ENCODE peak calls at places on chromosomes 3 and 15, in six cellular contexts. Y, I, C, J, F and R are unnamed samples.

GRCh38 chr3:31170932-31171670 is 276.6 kb upstream of the GADL1 start:
- DNase-seq in Y (peak), I (peak), C (peak), J (peak), F (peak), R (no peak)

GRCh38 chr3:161913786-161914389 is 417.3 kb downstream of the OTOL1 start:
- DNase-seq in Y (peak), I (peak), C (peak), J (peak), F (peak), R (peak)

GRCh38 chr15:31271706-31272557 is 54.7 kb upstream of the KLF13 start:
- DNase-seq in Y (no peak), I (no peak), C (no peak), J (no peak), F (no peak), R (no peak)

GRCh38 chr15:62734706-62735105 is 307.8 kb upstream of the TPM1 start:
- DNase-seq in Y (no peak), I (no peak), C (peak), J (no peak), F (no peak), R (no peak)

GRCh38 chr3:123389338-123389910 is 59.5 kb downstream of the ADCY5 start:
- DNase-seq in Y (no peak), I (no peak), C (no peak), J (no peak), F (no peak), R (no peak)

GRCh38 chr3:12750658-12751071 is 8.4 kb downstream of the TMEM40 start:
- DNase-seq in Y (peak), I (peak), C (peak), J (peak), F (peak), R (no peak)

GRCh38 chr3:123520656-123521055 is 64.2 kb downstream of the HACD2 start:
- DNase-seq in Y (no peak), I (no peak), C (no peak), J (no peak), F (no peak), R (no peak)

GRCh38 chr3:128787256-128788253 is 61.6 kb downstream of the RAB7A start:
- DNase-seq in Y (peak), I (peak), C (peak), J (peak), F (no peak), R (peak)

GRCh38 chr3:101038393-101038792 is 45.2 kb upstream of the ABI3BP start:
- DNase-seq in Y (peak), I (peak), C (no peak), J (peak), F (peak), R (no peak)

GRCh38 chr3:10251006-10251405 is 2.7 kb downstream of the TATDN2 start:
- DNase-seq in Y (no peak), I (no peak), C (no peak), J (no peak), F (no peak), R (no peak)

GRCh38 chr15:70763950-70764730 is 782 bp upstream of the UACA start:
- DNase-seq in Y (no peak), I (no peak), C (peak), J (no peak), F (no peak), R (no peak)

GRCh38 chr15:77507911-77508310 is 87.2 kb downstream of the HMG20A start:
- DNase-seq in Y (no peak), I (no peak), C (peak), J (peak), F (peak), R (no peak)

GRCh38 chr3:164879201-164879600 is 199.1 kb downstream of the SI start:
- DNase-seq in Y (no peak), I (no peak), C (no peak), J (no peak), F (no peak), R (no peak)

DNA sequence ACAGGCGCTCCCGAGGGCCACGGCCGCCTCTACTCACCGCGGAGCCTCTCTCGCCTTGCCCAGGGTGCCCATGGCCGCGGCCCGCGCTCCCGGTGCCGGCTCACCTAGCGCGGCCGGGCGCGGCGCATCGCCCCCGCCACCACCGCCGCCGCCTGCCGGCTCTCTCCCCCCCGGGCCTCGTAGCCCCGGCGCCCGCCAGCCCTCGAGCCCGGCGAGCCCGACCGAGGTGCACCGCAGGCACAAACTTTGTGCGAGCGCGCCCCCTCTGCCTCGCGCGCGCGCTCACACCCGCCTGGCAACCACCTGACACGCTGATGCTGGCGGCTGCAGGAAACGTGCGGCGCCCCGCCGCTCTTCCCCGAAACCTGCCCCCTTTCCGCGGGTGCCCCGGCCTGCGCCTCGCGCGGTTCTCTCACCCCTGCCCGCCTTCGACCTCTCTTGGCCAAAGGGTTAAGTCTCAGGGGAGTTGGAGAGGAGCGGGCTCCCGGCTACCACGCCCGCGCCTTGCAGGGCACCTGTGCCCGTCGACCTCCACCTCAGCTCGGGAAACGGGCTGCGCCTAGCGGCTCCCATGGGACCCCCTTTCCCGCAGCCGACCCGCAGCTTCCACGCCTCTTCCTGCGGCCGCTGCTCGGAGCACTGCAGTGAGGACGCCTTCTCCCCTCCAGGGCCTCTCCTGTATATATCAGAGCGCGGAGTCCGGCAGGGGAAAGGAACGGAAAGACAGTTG is at the start of gene RASGRP1:
- DNase-seq in Y (peak), I (peak), C (peak), J (peak), F (peak), R (peak)
- TF ChIP-seq CTCF in Y (no peak), I (peak), C (peak), J (peak), F (no peak), R (no peak)

DNA sequence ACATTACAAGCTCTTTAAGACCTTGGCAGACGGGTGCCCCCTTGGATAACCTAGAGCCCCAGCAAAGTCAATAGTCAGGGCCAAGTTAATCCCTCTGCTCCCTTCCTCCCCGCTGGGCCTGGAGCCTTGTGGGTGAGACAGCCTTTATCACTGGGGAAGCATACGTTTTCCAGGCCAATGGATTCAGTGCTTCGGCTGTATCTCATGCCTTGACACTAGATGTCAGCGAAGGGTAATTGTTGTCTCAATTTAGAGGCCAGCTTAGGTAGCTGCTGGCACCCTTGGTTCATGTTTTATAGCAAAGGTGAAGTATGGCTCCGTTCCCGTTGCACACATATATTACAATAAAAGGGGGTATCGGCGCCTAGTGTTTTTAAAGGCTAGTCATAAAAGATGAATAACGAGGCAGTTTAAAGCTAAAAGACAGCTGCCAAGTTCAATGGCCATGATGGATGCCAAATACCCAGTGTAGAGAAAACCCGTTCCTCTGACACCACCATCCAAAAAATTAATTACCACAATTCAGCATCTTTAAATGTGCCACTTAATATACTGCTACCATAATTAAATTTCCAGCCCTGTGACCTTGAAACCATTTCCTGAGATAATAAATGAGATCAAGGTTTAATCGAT is 52.3 kb upstream of the BNIP2 start:
- DNase-seq in Y (no peak), I (peak), C (peak), J (peak), F (peak), R (peak)
- TF ChIP-seq CTCF in Y (peak), I (peak), C (peak), J (peak), F (peak), R (peak)

DNA sequence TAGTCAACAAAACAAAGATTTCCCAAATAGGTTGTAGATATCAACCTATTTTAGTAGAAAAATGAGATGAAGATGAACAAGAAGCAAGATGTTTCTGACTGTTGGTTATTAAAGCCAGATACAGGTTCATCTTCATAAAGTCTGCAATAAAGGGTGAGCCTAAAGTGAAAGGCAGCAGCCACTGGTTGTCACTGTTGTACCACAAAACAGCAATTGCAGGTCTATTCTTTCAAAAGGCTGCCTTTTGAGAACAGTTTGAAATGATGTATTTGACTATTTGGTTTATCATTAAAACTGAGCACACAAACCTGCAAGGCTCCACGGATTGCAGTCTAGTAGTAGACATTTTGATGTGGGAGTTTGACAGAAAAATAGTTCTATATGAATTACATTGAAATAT is 543.4 kb downstream of the GBE1 start:
- DNase-seq in Y (peak), I (peak), C (peak), J (peak), F (peak), R (no peak)
- TF ChIP-seq CTCF in Y (peak), I (no peak), C (peak), J (peak), F (peak), R (no peak)

GRCh38 chr3:107794664-107795443 is 272.1 kb downstream of the BBX start:
- DNase-seq in Y (peak), I (peak), C (no peak), J (no peak), F (peak), R (peak)
- TF ChIP-seq CTCF in Y (peak), I (peak), C (no peak), J (no peak), F (peak), R (no peak)

DNA sequence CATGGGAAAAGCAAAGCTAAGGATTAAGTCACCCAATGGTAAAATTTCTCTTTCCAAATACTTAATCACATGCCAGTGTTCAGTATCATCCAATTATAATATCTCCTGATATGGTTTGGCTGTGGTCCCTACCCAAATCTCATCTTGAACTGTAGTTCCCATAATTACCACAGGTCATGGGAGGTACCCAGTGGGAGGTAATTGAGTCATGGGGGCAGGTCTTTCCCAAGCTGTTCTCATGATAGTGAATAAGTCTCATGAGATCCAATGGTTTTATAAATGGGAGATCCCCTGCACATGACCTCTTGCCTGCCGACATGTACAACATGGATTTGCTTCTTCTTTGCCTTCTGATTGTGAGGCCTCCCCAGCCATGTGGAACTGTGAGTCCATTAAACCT is 26.1 kb upstream of the NMB start:
- DNase-seq in Y (no peak), I (peak), C (peak), J (peak), F (no peak), R (no peak)
- TF ChIP-seq CTCF in Y (no peak), I (no peak), C (no peak), J (no peak), F (no peak), R (no peak)

GRCh38 chr3:189947068-189947467 is 173.6 kb downstream of the P3H2 start:
- DNase-seq in Y (no peak), I (no peak), C (no peak), J (no peak), F (no peak), R (no peak)

GRCh38 chr3:189949580-189949979 is 171.1 kb downstream of the P3H2 start:
- DNase-seq in Y (no peak), I (no peak), C (no peak), J (no peak), F (no peak), R (no peak)

GRCh38 chr3:189950258-189950657 is 170.4 kb downstream of the P3H2 start:
- DNase-seq in Y (no peak), I (no peak), C (no peak), J (peak), F (no peak), R (no peak)

GRCh38 chr3:189947948-189948723 is 172.6 kb downstream of the P3H2 start:
- DNase-seq in Y (peak), I (peak), C (peak), J (peak), F (peak), R (peak)

DNA sequence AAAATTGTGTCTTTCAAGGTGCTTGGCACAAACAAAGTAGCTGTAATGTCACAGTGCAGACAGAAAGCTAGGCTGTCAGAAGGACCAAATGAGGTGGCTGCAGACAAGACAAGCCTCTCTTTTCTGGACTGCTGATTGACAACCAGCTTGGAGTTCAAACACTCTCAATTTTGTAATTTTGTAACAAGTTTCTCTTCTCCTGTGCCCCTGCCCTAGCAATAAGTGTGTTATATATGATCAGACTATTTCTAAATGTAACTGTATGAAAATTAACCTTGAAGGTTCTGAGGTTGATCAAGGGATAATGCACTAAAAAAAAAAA is 172.0 kb downstream of the P3H2 start:
- DNase-seq in Y (no peak), I (no peak), C (no peak), J (no peak), F (no peak), R (no peak)
- TF ChIP-seq CTCF in Y (peak), I (no peak), C (no peak), J (no peak), F (no peak), R (no peak)

GRCh38 chr3:4980229-4981159 is 1.3 kb downstream of the BHLHE40 start:
- DNase-seq in Y (peak), I (peak), C (peak), J (peak), F (peak), R (peak)
- TF ChIP-seq CTCF in Y (peak), I (peak), C (peak), J (peak), F (peak), R (peak)